ENCODE peak calls at places on chromosomes 11 and 22, in four cellular contexts. U is H9, Q is IMR-90, E is mesenchymal stem cell. F is an unnamed sample.

GRCh38 chr11:23540101-23540561 is 679.9 kb upstream of the CCDC179 start:
- DNase-seq in U (peak; percentile 69), E (peak; percentile 53), Q (peak; percentile 53), F (peak; percentile 57)

GRCh38 chr22:50280022-50280707 is 10.0 kb upstream of the MAPK11 start:
- DNase-seq in U (no peak), E (no peak), Q (no peak), F (no peak)

GRCh38 chr11:113778111-113778910 is 1.3 kb upstream of the CLDN25 start:
- DNase-seq in E (peak; percentile 6), Q (peak; percentile 38), U (no peak), F (no peak)

GRCh38 chr11:60974726-60975125 is 3.2 kb downstream of the CD6 start:
- DNase-seq in Q (no peak), E (no peak), U (no peak), F (no peak)

GRCh38 chr11:11810764-11811726 is 30.7 kb upstream of the USP47 start:
- DNase-seq in U (peak; percentile 91), E (no peak), Q (no peak), F (no peak)

GRCh38 chr11:118258410-118258809 is 5.7 kb downstream of the MPZL2 start:
- DNase-seq in Q (no peak), E (no peak), U (no peak), F (no peak)

GRCh38 chr11:111044751-111045407 is 200.6 kb upstream of the POU2AF2 start:
- DNase-seq in Q (no peak), U (no peak), E (no peak), F (no peak)

GRCh38 chr11:94332814-94333213 is 28.4 kb downstream of the IZUMO1R start:
- DNase-seq in U (no peak), Q (no peak), E (no peak), F (no peak)

GRCh38 chr11:60989108-60989650 is 17.7 kb downstream of the CD6 start:
- DNase-seq in E (no peak), U (no peak), Q (no peak), F (no peak)

GRCh38 chr22:45318558-45319318 is 9.0 kb downstream of the FAM118A start:
- DNase-seq in Q (peak; percentile 70), E (peak; percentile 88), U (no peak), F (no peak)

GRCh38 chr22:36253523-36254490 is 874 bp downstream of the APOL1 start:
- DNase-seq in E (no peak), U (peak; percentile 9), Q (no peak), F (no peak)

GRCh38 chr11:8008212-8008611 is 21.1 kb downstream of the EIF3F start:
- DNase-seq in U (no peak), Q (no peak), E (no peak), F (no peak)

GRCh38 chr11:134576721-134577171 is 164.7 kb upstream of the B3GAT1 start:
- DNase-seq in E (no peak), U (no peak), Q (no peak), F (no peak)

GRCh38 chr11:112810951-112811350 is 150.3 kb upstream of the NCAM1 start:
- DNase-seq in E (no peak), Q (no peak), U (no peak), F (no peak)

GRCh38 chr11:34679681-34680080 is 58.8 kb downstream of the EHF start:
- DNase-seq in E (no peak), U (no peak), Q (no peak), F (no peak)

GRCh38 chr22:27113211-27114030 is 456.0 kb downstream of the MIAT start:
- DNase-seq in Q (peak; percentile 97), E (peak; percentile 99), U (no peak), F (no peak)

GRCh38 chr11:35038211-35038930 is 100.6 kb upstream of the CD44 start:
- DNase-seq in U (no peak), Q (no peak), E (no peak), F (no peak)

GRCh38 chr11:16603890-16604783 is 134.3 kb upstream of the C11orf58 start:
- DNase-seq in U (peak; percentile 45), E (peak; percentile 72), Q (peak; percentile 58), F (peak; percentile 42)

GRCh38 chr11:123083623-123084029 is 21.7 kb upstream of the HSPA8 start:
- DNase-seq in Q (peak; percentile 99), U (no peak), E (peak; percentile 99), F (no peak)

GRCh38 chr22:35519306-35520000 is 21.2 kb upstream of the RASD2 start:
- DNase-seq in Q (no peak), E (no peak), U (no peak), F (no peak)

GRCh38 chr11:126485021-126485781 is 129.7 kb downstream of the ST3GAL4 start:
- DNase-seq in Q (peak; percentile 81), E (peak; percentile 2), U (no peak), F (no peak)

GRCh38 chr11:120344302-120345004 is 8.2 kb downstream of the ARHGEF12 start:
- DNase-seq in U (no peak), Q (peak; percentile 43), E (peak; percentile 80), F (no peak)

GRCh38 chr11:57493507-57494503 is 21.7 kb downstream of the SLC43A1 start:
- DNase-seq in U (peak; percentile 94), E (peak; percentile 35), Q (peak; percentile 17), F (peak; percentile 48)

GRCh38 chr11:111301004-111301839 is 2.9 kb downstream of the POU2AF3 start:
- DNase-seq in U (no peak), Q (no peak), E (no peak), F (no peak)

GRCh38 chr22:45963821-45964220 is 13.1 kb downstream of the WNT7B start:
- DNase-seq in E (no peak), U (no peak), Q (no peak), F (no peak)

GRCh38 chr22:20567993-20568417 is 60.6 kb downstream of the MED15 start:
- DNase-seq in Q (peak; percentile 59), U (no peak), E (peak; percentile 71), F (no peak)

GRCh38 chr11:63510360-63511130 is 4.7 kb downstream of the LGALS12 start:
- DNase-seq in Q (no peak), U (no peak), E (no peak), F (no peak)

GRCh38 chr11:127806486-127806885 is 780.9 kb downstream of the ETS1 start:
- DNase-seq in Q (no peak), U (no peak), E (no peak), F (no peak)

GRCh38 chr11:10858505-10859360 is 880 bp upstream of the ZBED5 start:
- DNase-seq in E (no peak), U (peak; percentile 70), Q (peak; percentile 19), F (no peak)

GRCh38 chr11:118870396-118871343 is 13.0 kb upstream of the CXCR5 start:
- DNase-seq in U (no peak), Q (peak; percentile 13), E (no peak), F (no peak)

GRCh38 chr11:64148200-64148916 is 17.6 kb downstream of the MACROD1 start:
- DNase-seq in Q (peak; percentile 66), U (peak; percentile 76), E (peak; percentile 71), F (peak; percentile 74)

GRCh38 chr11:32232516-32232915 is 141.6 kb downstream of the RCN1 start:
- DNase-seq in Q (no peak), E (no peak), U (no peak), F (no peak)

DNA sequence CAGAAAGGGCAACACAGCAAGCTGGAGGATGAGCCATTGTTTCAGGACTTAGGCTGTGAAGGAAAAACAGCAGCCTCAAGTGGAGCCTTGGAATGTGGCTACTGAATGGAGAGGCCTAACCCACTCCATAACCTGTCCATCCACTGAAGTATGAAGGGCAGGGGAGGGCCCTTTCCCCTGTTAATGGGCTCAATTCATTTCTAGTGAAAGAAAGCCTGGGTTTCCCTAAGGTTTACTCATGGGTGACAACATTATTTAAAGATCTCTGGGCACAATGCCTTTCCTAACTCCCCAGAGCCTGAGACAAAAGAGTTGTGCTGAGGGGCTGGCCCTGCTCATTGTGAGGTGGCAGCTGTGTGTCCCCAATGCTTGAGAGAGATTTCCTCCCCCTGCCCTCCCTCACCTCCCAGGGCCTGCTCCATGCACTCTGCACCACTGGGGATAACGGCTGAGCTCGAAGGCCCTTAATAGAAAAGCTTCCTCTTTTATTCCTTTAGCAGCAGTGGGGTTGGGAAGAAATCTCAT is 83.8 kb downstream of the ME3 start:
- DNase-seq in Q (no peak), E (no peak), U (no peak), F (peak; percentile 95)
- H3K23ac ChIP-seq in Q (no peak overlapping the region), E (no peak overlapping the region), U (no peak overlapping the region), F (no peak overlapping the region)

GRCh38 chr11:130633466-130633865 is 185.0 kb downstream of the ADAMTS15 start:
- DNase-seq in E (peak; percentile 24), Q (peak; percentile 67), U (no peak), F (no peak)

GRCh38 chr11:130625907-130626306 is 177.5 kb downstream of the ADAMTS15 start:
- DNase-seq in U (no peak), E (no peak), Q (no peak), F (no peak)

GRCh38 chr11:130624946-130625345 is 176.5 kb downstream of the ADAMTS15 start:
- DNase-seq in Q (no peak), U (no peak), E (peak; percentile 44), F (no peak)

GRCh38 chr11:130631119-130631518 is 182.7 kb downstream of the ADAMTS15 start:
- DNase-seq in E (peak; percentile 88), Q (peak; percentile 95), U (no peak), F (no peak)

DNA sequence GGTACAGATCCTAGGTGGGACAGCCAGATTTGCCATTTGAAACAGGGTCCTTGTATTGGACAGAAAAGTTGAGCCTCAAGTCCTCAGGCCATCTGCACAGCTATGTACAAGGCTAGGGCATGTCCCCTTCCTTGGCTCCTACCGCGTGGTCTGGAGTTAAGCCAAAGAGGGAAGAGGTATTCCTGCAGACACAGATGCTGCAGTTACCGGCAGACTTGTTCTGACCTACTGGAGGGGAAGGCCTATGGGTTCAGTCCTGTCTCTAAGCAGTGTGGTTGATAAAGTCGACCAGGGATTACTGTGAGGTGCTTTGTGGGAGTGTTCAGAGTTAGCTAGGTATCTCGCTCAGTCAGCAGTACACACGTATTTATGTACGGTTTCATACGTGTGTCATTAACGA is 180.6 kb downstream of the ADAMTS15 start:
- DNase-seq in U (no peak), E (no peak), Q (no peak), F (no peak)
- H3K23ac ChIP-seq in U (no peak overlapping the region), E (no peak overlapping the region), Q (peak overlapping the region; percentile 44), F (no peak overlapping the region)

DNA sequence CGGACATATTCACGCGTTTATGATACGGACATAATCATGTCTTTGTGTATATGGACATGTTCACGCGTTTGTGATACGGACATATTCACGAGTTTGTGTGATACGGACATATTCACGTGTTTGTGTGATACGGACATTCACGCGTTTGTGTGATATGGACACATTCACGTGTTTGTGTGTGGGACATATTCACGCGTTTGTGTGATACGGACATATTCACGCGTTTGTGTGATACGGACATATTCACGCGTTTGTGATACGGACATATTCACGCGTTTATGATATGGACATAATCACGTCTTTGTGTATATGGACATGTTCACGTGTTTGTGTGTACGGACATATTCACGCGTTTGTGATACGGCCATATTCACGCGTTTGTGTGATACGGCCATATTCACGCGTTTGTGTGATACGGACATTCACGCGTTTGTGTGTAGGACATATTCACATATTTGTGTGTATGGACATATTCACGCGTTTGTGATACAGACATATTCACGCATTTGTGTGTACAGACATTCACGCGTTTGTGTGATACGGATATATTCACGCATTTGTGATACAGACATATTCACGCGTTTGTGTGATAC is 24.9 kb downstream of the PTDSS2 start:
- DNase-seq in E (no peak), Q (no peak), U (no peak), F (no peak)
- H3K23ac ChIP-seq in E (no peak overlapping the region), Q (no peak overlapping the region), U (no peak overlapping the region), F (no peak overlapping the region)

GRCh38 chr22:29012923-29013322 is 48.7 kb downstream of the C22orf31 start:
- DNase-seq in U (no peak), Q (no peak), E (no peak), F (no peak)
- H3K23ac ChIP-seq in U (no peak overlapping the region), Q (no peak overlapping the region), E (no peak overlapping the region), F (no peak overlapping the region)

F was measured in neuronal stem cell.